ENCODE peak calls at places on chromosomes 12 and 14, in four cellular contexts. P is endothelial cell, H is kidney epithelial cell, I is GM13977. O is an unnamed sample.

GRCh38 chr14:71932229-71932951 is at the start of gene RGS6:
- DNase-seq in H (no peak), P (peak; percentile 66), I (peak; percentile 74), O (no peak)

GRCh38 chr14:103520657-103521437 is 1.8 kb downstream of the CKB start:
- DNase-seq in H (no peak), P (peak; percentile 68), I (peak; percentile 87), O (peak; percentile 93)

GRCh38 chr12:104381721-104382480 is 74.8 kb upstream of the CHST11 start:
- DNase-seq in H (peak; percentile 23), I (peak; percentile 80), P (peak; percentile 81), O (peak; percentile 90)

GRCh38 chr12:6699989-6700645 is 498 bp downstream of the PIANP start:
- DNase-seq in I (peak; percentile 54), H (no peak), P (peak; percentile 43), O (no peak)

GRCh38 chr12:49883065-49883464 is 20.6 kb downstream of the FAIM2 start:
- DNase-seq in I (no peak), H (no peak), P (no peak), O (no peak)

GRCh38 chr14:72165151-72165715 is 233.0 kb downstream of the RGS6 start:
- DNase-seq in H (no peak), I (no peak), P (no peak), O (no peak)

GRCh38 chr12:27015730-27016076 is 1.5 kb upstream of the TM7SF3 start:
- DNase-seq in H (no peak), I (peak; percentile 47), P (no peak), O (no peak)

GRCh38 chr12:89862511-89863331 is 154.1 kb upstream of the ATP2B1 start:
- DNase-seq in H (no peak), I (peak; percentile 44), P (peak; percentile 6), O (no peak)

GRCh38 chr14:104111301-104112112 is 26.0 kb downstream of the ASPG start:
- DNase-seq in P (no peak), I (no peak), H (no peak), O (no peak)

GRCh38 chr12:54075974-54076373 is 22.3 kb downstream of the HOXC4 start:
- DNase-seq in I (peak; percentile 5), H (no peak), P (no peak), O (no peak)

GRCh38 chr12:117874842-117875434 is 93.9 kb downstream of the KSR2 start:
- DNase-seq in H (no peak), I (peak; percentile 68), P (peak; percentile 87), O (peak; percentile 88)

GRCh38 chr12:56230449-56231183 is 765 bp downstream of the SLC39A5 start:
- DNase-seq in H (no peak), P (no peak), I (no peak), O (no peak)

GRCh38 chr12:76010732-76011458 is 20.7 kb downstream of the PHLDA1 start:
- DNase-seq in I (no peak), P (no peak), H (no peak), O (no peak)

GRCh38 chr12:81683881-81684280 is 75.3 kb downstream of the PPFIA2 start:
- DNase-seq in P (no peak), I (no peak), H (no peak), O (no peak)

GRCh38 chr12:46259713-46260112 is 9.1 kb downstream of the SLC38A1 start:
- DNase-seq in P (no peak), H (no peak), I (no peak), O (no peak)

GRCh38 chr12:48813464-48814312 is 4.6 kb upstream of the CACNB3 start:
- DNase-seq in H (no peak), I (no peak), P (peak; percentile 20), O (no peak)

GRCh38 chr12:54148560-54149439 is 40.0 kb downstream of the SMUG1 start:
- DNase-seq in P (no peak), H (no peak), I (no peak), O (no peak)

GRCh38 chr12:132109741-132110140 is 34.4 kb downstream of the DDX51 start:
- DNase-seq in H (no peak), I (no peak), P (no peak), O (peak; percentile 32)

GRCh38 chr12:26119391-26119981 is 5.4 kb downstream of the BHLHE41 start:
- DNase-seq in P (no peak), I (peak; percentile 58), H (no peak), O (no peak)

GRCh38 chr12:65953621-65954020 is 129.3 kb downstream of the HMGA2 start:
- DNase-seq in I (no peak), P (no peak), H (no peak), O (no peak)

GRCh38 chr12:69007166-69007857 is 74.3 kb upstream of the CPM start:
- DNase-seq in I (no peak), P (no peak), H (peak; percentile 48), O (no peak)

GRCh38 chr12:12064596-12064995 is 6.1 kb upstream of the BCL2L14 start:
- DNase-seq in H (no peak), P (no peak), I (no peak), O (no peak)

GRCh38 chr12:76449572-76449971 is 101.4 kb upstream of the BBS10 start:
- DNase-seq in P (no peak), I (no peak), H (no peak), O (no peak)

GRCh38 chr12:128944956-128945355 is 91.7 kb downstream of the GLT1D1 start:
- DNase-seq in H (no peak), I (no peak), P (no peak), O (no peak)

GRCh38 chr12:16984484-16984883 is 378.5 kb upstream of the LMO3 start:
- DNase-seq in I (no peak), H (no peak), P (no peak), O (no peak)

GRCh38 chr14:21106506-21107359 is 5.9 kb downstream of the TMEM253 start:
- DNase-seq in P (peak; percentile 83), I (peak; percentile 70), H (no peak), O (no peak)

GRCh38 chr14:74574092-74574438 is 38.0 kb downstream of the LTBP2 start:
- DNase-seq in H (no peak), I (no peak), P (no peak), O (no peak)

GRCh38 chr12:45730842-45731336 is 1.4 kb downstream of the ARID2 start:
- DNase-seq in I (peak; percentile 11), H (no peak), P (peak; percentile 20), O (no peak)

GRCh38 chr14:95173518-95173917 is 16.2 kb upstream of the DICER1 start:
- DNase-seq in H (no peak), P (no peak), I (no peak), O (no peak)

GRCh38 chr14:77909911-77910310 is 110.0 kb downstream of the ADCK1 start:
- DNase-seq in I (no peak), P (no peak), H (no peak), O (no peak)

GRCh38 chr14:37480446-37481290 is 114.4 kb downstream of the FOXA1 start:
- DNase-seq in I (no peak), P (no peak), H (no peak), O (no peak)

GRCh38 chr12:108691995-108692808 is 39.1 kb downstream of the CORO1C start:
- DNase-seq in H (no peak), P (no peak), I (no peak), O (no peak)

GRCh38 chr12:108690799-108691153 is 40.5 kb downstream of the CORO1C start:
- DNase-seq in P (no peak), I (no peak), H (no peak), O (no peak)

GRCh38 chr12:108693186-108693585 is 38.1 kb downstream of the CORO1C start:
- DNase-seq in I (no peak), P (no peak), H (no peak), O (no peak)

GRCh38 chr12:108690191-108690518 is 41.2 kb downstream of the CORO1C start:
- DNase-seq in I (no peak), H (no peak), P (no peak), O (no peak)

GRCh38 chr12:108691154-108691994 is 39.9 kb downstream of the CORO1C start:
- DNase-seq in I (peak; percentile 33), P (peak; percentile 82), H (peak; percentile 96), O (peak; percentile 96)
- TF ChIP-seq CTCF in I (no peak), P (peak; percentile 19), H (peak; percentile 12), O (peak; percentile 35)

DNA sequence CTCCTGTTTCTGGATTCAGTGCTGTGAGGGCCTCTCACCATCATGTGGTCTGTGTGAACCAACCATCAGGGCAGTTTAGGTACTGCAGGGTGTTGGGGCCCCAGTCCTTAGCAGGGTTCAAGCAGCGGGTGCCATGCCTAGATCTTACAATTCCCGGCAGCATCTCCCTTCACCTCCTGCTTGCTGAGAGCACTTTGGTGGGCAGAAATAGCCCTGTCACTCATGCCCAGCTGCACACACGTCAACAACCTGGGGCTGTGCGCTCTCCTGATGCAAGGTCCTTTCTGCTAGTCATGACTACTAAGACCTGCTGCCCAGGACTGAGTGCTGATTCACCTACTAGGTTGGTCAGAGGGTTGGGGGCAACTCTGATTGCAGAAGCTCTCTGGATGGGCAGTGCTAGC is 72.1 kb downstream of the NINJ2 start:
- DNase-seq in H (no peak), I (no peak), P (no peak), O (no peak)
- TF ChIP-seq CTCF in H (no peak), I (no peak), P (no peak), O (no peak)

GRCh38 chr12:112869778-112870177 is 37.0 kb upstream of the OAS1 start:
- DNase-seq in H (no peak), P (no peak), I (no peak), O (no peak)
- TF ChIP-seq CTCF in H (no peak), P (no peak), I (no peak), O (no peak)

DNA sequence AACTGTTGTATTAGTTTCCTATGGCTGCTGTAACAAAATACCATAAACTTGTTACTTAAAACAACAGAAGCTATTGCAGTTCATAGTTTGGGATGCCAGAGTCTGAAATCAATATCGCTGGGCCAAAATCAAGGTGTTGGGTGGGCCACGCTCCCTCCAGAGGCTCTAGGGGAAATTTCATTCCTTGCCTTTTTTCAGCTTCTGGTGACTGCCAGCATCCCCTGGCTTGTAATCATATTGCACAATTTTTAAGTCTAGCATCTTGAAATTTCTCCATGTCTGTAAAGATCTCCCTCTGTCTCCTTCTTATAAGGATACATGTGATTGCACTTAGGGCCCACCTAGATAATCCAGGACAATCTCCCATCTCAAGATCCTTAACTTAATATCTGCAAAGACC is 48.8 kb upstream of the GARIN6 start:
- DNase-seq in P (no peak), H (no peak), I (no peak), O (no peak)
- TF ChIP-seq CTCF in P (no peak), H (no peak), I (no peak), O (no peak)

GRCh38 chr14:76456200-76456599 is 80.3 kb downstream of the ESRRB start:
- DNase-seq in P (peak; percentile 69), I (peak; percentile 72), H (no peak), O (no peak)
- TF ChIP-seq CTCF in P (peak; percentile 73), I (peak; percentile 55), H (peak; percentile 24), O (peak; percentile 37)

DNA sequence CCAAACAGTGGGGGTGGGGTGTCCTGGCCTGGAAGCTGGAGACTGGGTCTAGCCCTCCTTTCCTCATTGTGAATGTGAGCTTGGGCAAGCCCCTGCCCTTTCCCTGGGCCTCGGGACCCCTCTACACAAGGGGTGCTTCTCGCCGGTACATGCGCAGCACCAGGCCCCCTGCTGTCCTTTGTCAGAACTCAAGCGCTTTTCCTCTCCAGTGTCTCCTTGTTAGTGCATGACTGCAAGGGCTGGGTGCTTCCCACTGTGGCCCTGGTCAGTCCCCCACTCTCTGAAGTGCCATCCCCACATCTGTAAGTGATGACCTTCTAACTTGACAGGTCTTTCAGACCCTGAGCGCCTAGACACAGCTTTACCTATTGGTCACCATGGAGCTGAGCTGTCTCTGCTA is 44.2 kb downstream of the DEGS2 start:
- DNase-seq in H (no peak), P (no peak), I (no peak), O (no peak)
- TF ChIP-seq CTCF in H (no peak), P (no peak), I (no peak), O (no peak)

O was measured in osteocyte.